ENCODE peak calls at places on chromosomes 7 and 10, in four cellular contexts. S, J, H and F are unnamed samples.

GRCh38 chr7:50962281-50962883 is 179.7 kb upstream of the GRB10 start:
- DNase-seq in H (no peak), S (no peak), J (no peak), F (no peak)

GRCh38 chr10:48523820-48524758 is 80.8 kb downstream of the ARHGAP22 start:
- DNase-seq in J (peak; percentile 72), H (no peak), S (no peak), F (no peak)

GRCh38 chr7:133331861-133332260 is 79.0 kb downstream of the EXOC4 start:
- DNase-seq in H (no peak), J (no peak), S (no peak), F (no peak)

GRCh38 chr10:62501547-62501946 is 127.4 kb downstream of the ZNF365 start:
- DNase-seq in H (no peak), J (no peak), S (no peak), F (no peak)

GRCh38 chr10:58177362-58177947 is 90.2 kb downstream of the IPMK start:
- DNase-seq in J (no peak), S (no peak), H (no peak), F (no peak)

GRCh38 chr7:96236198-96237039 is 85.5 kb downstream of the SLC25A13 start:
- DNase-seq in H (peak; percentile 83), J (no peak), S (peak; percentile 17), F (no peak)

GRCh38 chr7:130888468-130888867 is 154.5 kb upstream of the KLF14 start:
- DNase-seq in J (no peak), S (no peak), H (no peak), F (no peak)

GRCh38 chr7:107302250-107302649 is 133.4 kb downstream of the HBP1 start:
- DNase-seq in S (no peak), J (no peak), H (no peak), F (no peak)

GRCh38 chr7:100544949-100545635 is 6.1 kb downstream of the AGFG2 start:
- DNase-seq in H (no peak), S (no peak), J (no peak), F (no peak)

GRCh38 chr7:52355059-52355458 is 680.4 kb upstream of the POM121L12 start:
- DNase-seq in H (no peak), S (no peak), J (no peak), F (no peak)

GRCh38 chr10:68301790-68302502 is 29.9 kb upstream of the HNRNPH3 start:
- DNase-seq in H (peak; percentile 32), J (no peak), S (no peak), F (no peak)

GRCh38 chr10:36465604-36466379 is 659.6 kb upstream of the ANKRD30A start:
- DNase-seq in S (no peak), J (no peak), H (no peak), F (no peak)

GRCh38 chr7:135978624-135979023 is 1.5 kb upstream of the MTPN start:
- DNase-seq in J (no peak), S (no peak), H (no peak), F (no peak)

GRCh38 chr10:118840071-118840775 is 85.5 kb upstream of the CACUL1 start:
- DNase-seq in J (no peak), S (no peak), H (no peak), F (no peak)

GRCh38 chr7:85074992-85075391 is 111.9 kb downstream of the SEMA3D start:
- DNase-seq in J (no peak), S (no peak), H (no peak), F (no peak)

GRCh38 chr10:13994932-13995331 is 335.8 kb downstream of the FRMD4A start:
- DNase-seq in H (no peak), J (no peak), S (no peak), F (no peak)

GRCh38 chr10:44864637-44865288 is 46.4 kb upstream of the TMEM72 start:
- DNase-seq in H (peak; percentile 63), J (peak; percentile 94), S (peak; percentile 96), F (peak; percentile 98)

GRCh38 chr10:91380873-91381561 is 29.1 kb upstream of the HECTD2 start:
- DNase-seq in H (no peak), S (no peak), J (no peak), F (peak; percentile 20)

GRCh38 chr7:25549315-25549933 is 321.1 kb upstream of the NPVF start:
- DNase-seq in H (no peak), J (no peak), S (no peak), F (no peak)

GRCh38 chr7:142798451-142799438 is 28.0 kb downstream of the PRSS2 start:
- DNase-seq in S (no peak), J (no peak), H (no peak), F (no peak)